ENCODE peak calls at places on chromosome 2, in six cellular contexts. One of them, this sample, is unnamed. For H3K4me1, the result is how much of the 10 kb centered on the place peaks cover.

GRCh38 chr2:28772351-28772750 is 20.7 kb downstream of the PPP1CB start:
- DNase-seq in colonic mucosa: no peak
- DNase-seq in naive thymus-derived CD4-positive, alpha-beta T cell: no peak
- DNase-seq in upper lobe of left lung: no peak
- DNase-seq in A549: no peak
- DNase-seq in heart right ventricle: no peak
- DNase-seq in this sample: no peak

GRCh38 chr2:50922506-50922905 is 109.4 kb downstream of the NRXN1 start:
- DNase-seq in A549: no peak
- DNase-seq in naive thymus-derived CD4-positive, alpha-beta T cell: no peak
- DNase-seq in upper lobe of left lung: no peak
- DNase-seq in colonic mucosa: no peak
- DNase-seq in heart right ventricle: no peak
- DNase-seq in this sample: no peak

GRCh38 chr2:128271186-128271890 is 47.3 kb downstream of the HS6ST1 start:
- DNase-seq in heart right ventricle: no peak
- DNase-seq in A549: no peak
- DNase-seq in upper lobe of left lung: no peak
- DNase-seq in colonic mucosa: no peak
- DNase-seq in naive thymus-derived CD4-positive, alpha-beta T cell: no peak
- DNase-seq in this sample: no peak

GRCh38 chr2:238162516-238163441 is 4.0 kb downstream of the ERFE start:
- DNase-seq in heart right ventricle: no peak
- DNase-seq in A549: no peak
- DNase-seq in colonic mucosa: no peak
- DNase-seq in upper lobe of left lung: peak
- DNase-seq in naive thymus-derived CD4-positive, alpha-beta T cell: no peak
- DNase-seq in this sample: no peak

GRCh38 chr2:101517753-101518152 is 42.8 kb upstream of the RFX8 start:
- DNase-seq in A549: peak
- DNase-seq in heart right ventricle: no peak
- DNase-seq in colonic mucosa: no peak
- DNase-seq in upper lobe of left lung: no peak
- DNase-seq in naive thymus-derived CD4-positive, alpha-beta T cell: no peak
- DNase-seq in this sample: no peak

GRCh38 chr2:176643711-176644110 is 374.5 kb downstream of the MTX2 start:
- DNase-seq in A549: peak
- DNase-seq in naive thymus-derived CD4-positive, alpha-beta T cell: no peak
- DNase-seq in upper lobe of left lung: no peak
- DNase-seq in colonic mucosa: no peak
- DNase-seq in heart right ventricle: no peak
- DNase-seq in this sample: no peak

GRCh38 chr2:109663721-109664120 is 49.6 kb downstream of the SOWAHC start:
- DNase-seq in colonic mucosa: peak
- DNase-seq in heart right ventricle: peak
- DNase-seq in naive thymus-derived CD4-positive, alpha-beta T cell: no peak
- DNase-seq in A549: no peak
- DNase-seq in upper lobe of left lung: no peak
- DNase-seq in this sample: no peak

GRCh38 chr2:189641565-189641964 is 19.7 kb upstream of the ASNSD1 start:
- DNase-seq in A549: no peak
- DNase-seq in upper lobe of left lung: no peak
- DNase-seq in colonic mucosa: no peak
- DNase-seq in naive thymus-derived CD4-positive, alpha-beta T cell: no peak
- DNase-seq in heart right ventricle: no peak
- DNase-seq in this sample: no peak

GRCh38 chr2:238784671-238785527 is 63.0 kb upstream of the TWIST2 start:
- DNase-seq in A549: peak
- DNase-seq in heart right ventricle: peak
- DNase-seq in upper lobe of left lung: no peak
- DNase-seq in naive thymus-derived CD4-positive, alpha-beta T cell: peak
- DNase-seq in colonic mucosa: peak
- DNase-seq in this sample: peak

GRCh38 chr2:85584354-85584856 is at the start of gene VAMP5:
- DNase-seq in upper lobe of left lung: peak
- DNase-seq in heart right ventricle: peak
- DNase-seq in colonic mucosa: peak
- DNase-seq in naive thymus-derived CD4-positive, alpha-beta T cell: no peak
- DNase-seq in A549: no peak
- DNase-seq in this sample: no peak

GRCh38 chr2:211867845-211868361 is 670.7 kb downstream of the ERBB4 start:
- DNase-seq in upper lobe of left lung: no peak
- DNase-seq in colonic mucosa: no peak
- DNase-seq in naive thymus-derived CD4-positive, alpha-beta T cell: no peak
- DNase-seq in heart right ventricle: no peak
- DNase-seq in A549: no peak
- DNase-seq in this sample: no peak

GRCh38 chr2:159399716-159400525 is 113.4 kb upstream of the WDSUB1 start:
- DNase-seq in upper lobe of left lung: no peak
- DNase-seq in A549: peak
- DNase-seq in naive thymus-derived CD4-positive, alpha-beta T cell: no peak
- DNase-seq in heart right ventricle: no peak
- DNase-seq in colonic mucosa: no peak
- DNase-seq in this sample: no peak

GRCh38 chr2:218879881-218880748 is 537 bp upstream of the WNT10A start:
- DNase-seq in heart right ventricle: no peak
- DNase-seq in upper lobe of left lung: peak
- DNase-seq in naive thymus-derived CD4-positive, alpha-beta T cell: peak
- DNase-seq in colonic mucosa: peak
- DNase-seq in A549: no peak
- DNase-seq in this sample: peak

GRCh38 chr2:41968182-41968578 is 79.6 kb upstream of the PKDCC start:
- DNase-seq in colonic mucosa: no peak
- DNase-seq in A549: no peak
- DNase-seq in naive thymus-derived CD4-positive, alpha-beta T cell: no peak
- DNase-seq in upper lobe of left lung: no peak
- DNase-seq in heart right ventricle: no peak
- DNase-seq in this sample: no peak

GRCh38 chr2:200624660-200625059 is 38.8 kb downstream of the AOX1 start:
- DNase-seq in upper lobe of left lung: no peak
- DNase-seq in A549: peak
- DNase-seq in naive thymus-derived CD4-positive, alpha-beta T cell: no peak
- DNase-seq in colonic mucosa: no peak
- DNase-seq in heart right ventricle: no peak
- DNase-seq in this sample: no peak

GRCh38 chr2:85950743-85951142 is 62.0 kb upstream of the ST3GAL5 start:
- DNase-seq in upper lobe of left lung: no peak
- DNase-seq in colonic mucosa: no peak
- DNase-seq in naive thymus-derived CD4-positive, alpha-beta T cell: no peak
- DNase-seq in A549: no peak
- DNase-seq in heart right ventricle: no peak
- DNase-seq in this sample: no peak

GRCh38 chr2:237870126-237870525 is 10.7 kb downstream of the RAMP1 start:
- DNase-seq in A549: no peak
- DNase-seq in naive thymus-derived CD4-positive, alpha-beta T cell: no peak
- DNase-seq in upper lobe of left lung: peak
- DNase-seq in colonic mucosa: no peak
- DNase-seq in heart right ventricle: no peak
- DNase-seq in this sample: no peak

GRCh38 chr2:54591551-54591950 is 131.9 kb upstream of the EML6 start:
- DNase-seq in colonic mucosa: no peak
- DNase-seq in naive thymus-derived CD4-positive, alpha-beta T cell: no peak
- DNase-seq in upper lobe of left lung: no peak
- DNase-seq in A549: no peak
- DNase-seq in heart right ventricle: no peak
- DNase-seq in this sample: no peak

GRCh38 chr2:127573771-127574170 is 38.3 kb downstream of the MYO7B start:
- DNase-seq in A549: no peak
- DNase-seq in heart right ventricle: no peak
- DNase-seq in upper lobe of left lung: no peak
- DNase-seq in colonic mucosa: no peak
- DNase-seq in naive thymus-derived CD4-positive, alpha-beta T cell: no peak
- DNase-seq in this sample: no peak

GRCh38 chr2:162974771-162975170 is 136.2 kb upstream of the KCNH7 start:
- DNase-seq in upper lobe of left lung: no peak
- DNase-seq in heart right ventricle: no peak
- DNase-seq in colonic mucosa: no peak
- DNase-seq in naive thymus-derived CD4-positive, alpha-beta T cell: no peak
- DNase-seq in A549: no peak
- DNase-seq in this sample: no peak

GRCh38 chr2:154375625-154376020 is 322.9 kb upstream of the KCNJ3 start:
- DNase-seq in upper lobe of left lung: no peak
- DNase-seq in A549: peak
- DNase-seq in colonic mucosa: no peak
- DNase-seq in naive thymus-derived CD4-positive, alpha-beta T cell: no peak
- DNase-seq in heart right ventricle: no peak
- DNase-seq in this sample: no peak

GRCh38 chr2:111905990-111906735 is 7.8 kb downstream of the MERTK start:
- DNase-seq in heart right ventricle: no peak
- DNase-seq in naive thymus-derived CD4-positive, alpha-beta T cell: no peak
- DNase-seq in upper lobe of left lung: no peak
- DNase-seq in A549: no peak
- DNase-seq in colonic mucosa: no peak
- DNase-seq in this sample: no peak

GRCh38 chr2:46305177-46305576 is 8.0 kb downstream of the EPAS1 start:
- DNase-seq in heart right ventricle: no peak
- DNase-seq in naive thymus-derived CD4-positive, alpha-beta T cell: no peak
- DNase-seq in A549: peak
- DNase-seq in colonic mucosa: no peak
- DNase-seq in upper lobe of left lung: no peak
- DNase-seq in this sample: no peak

GRCh38 chr2:46304635-46305034 is 7.4 kb downstream of the EPAS1 start:
- DNase-seq in naive thymus-derived CD4-positive, alpha-beta T cell: peak
- DNase-seq in upper lobe of left lung: no peak
- DNase-seq in colonic mucosa: no peak
- DNase-seq in heart right ventricle: no peak
- DNase-seq in A549: no peak
- DNase-seq in this sample: no peak

GRCh38 chr2:46302005-46302696 is 4.9 kb downstream of the EPAS1 start:
- DNase-seq in colonic mucosa: no peak
- DNase-seq in naive thymus-derived CD4-positive, alpha-beta T cell: no peak
- DNase-seq in upper lobe of left lung: no peak
- DNase-seq in heart right ventricle: no peak
- DNase-seq in A549: no peak
- DNase-seq in this sample: no peak

GRCh38 chr2:46303233-46303632 is 6.0 kb downstream of the EPAS1 start:
- DNase-seq in A549: no peak
- DNase-seq in upper lobe of left lung: no peak
- DNase-seq in heart right ventricle: no peak
- DNase-seq in naive thymus-derived CD4-positive, alpha-beta T cell: no peak
- DNase-seq in colonic mucosa: no peak
- DNase-seq in this sample: no peak

DNA sequence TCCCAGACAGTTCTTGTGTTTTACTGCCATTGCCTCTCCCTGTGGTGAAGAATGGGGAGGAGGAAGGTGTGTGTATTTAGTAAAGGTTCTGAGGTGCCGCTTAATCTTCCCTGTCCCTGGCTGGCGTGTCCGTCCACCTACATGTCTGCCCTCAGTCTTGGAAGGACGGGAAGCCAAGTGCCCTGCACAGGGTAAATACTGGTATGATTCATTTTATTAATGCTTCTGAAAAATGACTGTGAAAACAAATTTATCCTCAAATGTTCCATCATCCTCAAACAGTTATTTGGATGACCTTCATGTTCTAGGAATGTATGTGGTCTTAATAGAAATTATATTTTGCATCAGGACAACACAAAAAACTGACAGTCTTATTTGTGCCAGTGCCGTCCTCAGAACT is 6.6 kb downstream of the EPAS1 start:
- DNase-seq in upper lobe of left lung: no peak
- DNase-seq in heart right ventricle: no peak
- DNase-seq in colonic mucosa: no peak
- DNase-seq in A549: no peak
- DNase-seq in naive thymus-derived CD4-positive, alpha-beta T cell: no peak
- DNase-seq in this sample: no peak
- H3K4me1 ChIP-seq in upper lobe of left lung: half or more
- H3K4me1 ChIP-seq in heart right ventricle: half or more
- H3K4me1 ChIP-seq in colonic mucosa: under half
- H3K4me1 ChIP-seq in A549: half or more
- H3K4me1 ChIP-seq in naive thymus-derived CD4-positive, alpha-beta T cell: under half
- H3K4me1 ChIP-seq in this sample: half or more

DNA sequence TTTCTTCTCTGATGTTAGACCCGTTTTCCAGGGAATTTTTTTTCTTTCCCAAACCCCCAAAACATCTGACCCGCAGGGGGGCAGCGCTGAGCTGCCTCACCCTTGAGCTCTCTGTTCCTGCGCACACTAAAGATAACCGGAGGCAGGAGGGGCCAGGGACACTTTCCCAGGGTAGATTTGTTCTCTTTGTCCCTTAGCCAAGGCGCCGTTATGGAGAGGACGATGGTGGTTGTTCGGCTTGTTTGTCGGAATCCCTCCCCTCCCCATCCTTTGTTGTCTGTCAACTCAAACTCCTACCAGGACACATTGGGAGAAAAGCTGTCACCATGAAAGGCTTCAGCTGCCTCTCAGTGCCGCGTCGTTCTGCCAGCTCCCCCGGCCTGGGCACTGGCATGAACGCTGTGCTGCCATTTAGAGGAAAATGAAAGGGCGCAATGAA is 62.3 kb downstream of the RND3 start:
- DNase-seq in naive thymus-derived CD4-positive, alpha-beta T cell: no peak
- DNase-seq in upper lobe of left lung: peak
- DNase-seq in heart right ventricle: peak
- DNase-seq in colonic mucosa: no peak
- DNase-seq in A549: no peak
- DNase-seq in this sample: no peak
- H3K4me3 ChIP-seq in naive thymus-derived CD4-positive, alpha-beta T cell: no peak
- H3K4me3 ChIP-seq in upper lobe of left lung: no peak
- H3K4me3 ChIP-seq in heart right ventricle: peak
- H3K4me3 ChIP-seq in colonic mucosa: no peak
- H3K4me3 ChIP-seq in A549: no peak
- H3K4me3 ChIP-seq in this sample: no peak

DNA sequence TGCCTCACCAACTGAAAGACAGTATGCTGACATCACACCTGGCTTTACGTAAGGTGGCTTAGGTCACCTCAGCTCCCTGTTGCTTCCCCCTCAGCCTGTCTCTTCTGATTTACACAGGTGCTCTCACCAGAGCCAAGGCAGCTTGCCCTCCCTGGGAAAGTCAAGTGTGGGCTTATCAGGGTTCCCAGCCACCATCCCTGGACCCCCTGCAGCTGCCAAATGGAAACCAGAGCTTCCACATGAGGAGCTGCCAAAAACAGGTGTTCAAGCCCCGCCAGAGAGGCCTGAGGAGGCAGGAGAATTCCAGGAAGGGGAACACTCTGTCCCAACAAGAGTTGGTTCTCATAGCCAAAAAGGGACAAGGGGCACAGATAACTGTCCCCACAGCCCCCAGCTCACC is 266.7 kb downstream of the ATAD2B start:
- DNase-seq in naive thymus-derived CD4-positive, alpha-beta T cell: no peak
- DNase-seq in heart right ventricle: no peak
- DNase-seq in upper lobe of left lung: no peak
- DNase-seq in A549: no peak
- DNase-seq in colonic mucosa: no peak
- DNase-seq in this sample: no peak
- H3K4me1 ChIP-seq in naive thymus-derived CD4-positive, alpha-beta T cell: under half
- H3K4me1 ChIP-seq in heart right ventricle: under half
- H3K4me1 ChIP-seq in upper lobe of left lung: under half
- H3K4me1 ChIP-seq in A549: under half
- H3K4me1 ChIP-seq in colonic mucosa: under half
- H3K4me1 ChIP-seq in this sample: under half

GRCh38 chr2:236568922-236569592 is 568 bp upstream of the ACKR3 start:
- DNase-seq in colonic mucosa: no peak
- DNase-seq in A549: no peak
- DNase-seq in naive thymus-derived CD4-positive, alpha-beta T cell: no peak
- DNase-seq in upper lobe of left lung: no peak
- DNase-seq in heart right ventricle: no peak
- DNase-seq in this sample: no peak
- H3K4me3 ChIP-seq in colonic mucosa: no peak
- H3K4me3 ChIP-seq in A549: peak
- H3K4me3 ChIP-seq in naive thymus-derived CD4-positive, alpha-beta T cell: peak
- H3K4me3 ChIP-seq in upper lobe of left lung: peak
- H3K4me3 ChIP-seq in heart right ventricle: peak
- H3K4me3 ChIP-seq in this sample: peak

This sample was measured in lower lobe of right lung.